ENCODE peak calls at places on chromosomes 4 and X, in four cellular contexts. One of them, this sample, is unnamed.

GRCh38 chrX:48468693-48469691 is 1.1 kb downstream of the SLC38A5 start:
- DNase-seq in HepG2: no peak
- DNase-seq in GM12891: no peak
- DNase-seq in GM12892: no peak
- DNase-seq in this sample: no peak

GRCh38 chrX:43949669-43950068 is 23.5 kb downstream of the NDP start:
- DNase-seq in GM12892: no peak
- DNase-seq in HepG2: peak
- DNase-seq in GM12891: no peak
- DNase-seq in this sample: no peak

GRCh38 chr4:108742451-108742850 is 20.4 kb downstream of the ETNPPL start:
- DNase-seq in HepG2: no peak
- DNase-seq in GM12891: no peak
- DNase-seq in GM12892: no peak
- DNase-seq in this sample: no peak

GRCh38 chr4:119284876-119285611 is 36.9 kb downstream of the FABP2 start:
- DNase-seq in HepG2: no peak
- DNase-seq in GM12892: no peak
- DNase-seq in GM12891: no peak
- DNase-seq in this sample: no peak

GRCh38 chrX:151680805-151681204 is 14.5 kb upstream of the PRRG3 start:
- DNase-seq in GM12891: peak
- DNase-seq in GM12892: no peak
- DNase-seq in HepG2: peak
- DNase-seq in this sample: peak

GRCh38 chr4:185541251-185541671 is 6.0 kb upstream of the PDLIM3 start:
- DNase-seq in GM12891: no peak
- DNase-seq in GM12892: no peak
- DNase-seq in HepG2: no peak
- DNase-seq in this sample: no peak

GRCh38 chr4:185392156-185392555 is 3.6 kb downstream of the LRP2BP start:
- DNase-seq in GM12891: no peak
- DNase-seq in HepG2: no peak
- DNase-seq in GM12892: no peak
- DNase-seq in this sample: no peak

GRCh38 chrX:30995060-30995700 is 76.7 kb downstream of the FTHL17 start:
- DNase-seq in HepG2: peak
- DNase-seq in GM12891: no peak
- DNase-seq in GM12892: no peak
- DNase-seq in this sample: no peak

GRCh38 chr4:166318810-166319525 is 445.9 kb downstream of the TLL1 start:
- DNase-seq in GM12891: no peak
- DNase-seq in GM12892: no peak
- DNase-seq in HepG2: no peak
- DNase-seq in this sample: no peak

GRCh38 chr4:94665500-94666398 is 92.0 kb upstream of the BMPR1B start:
- DNase-seq in HepG2: no peak
- DNase-seq in GM12891: no peak
- DNase-seq in GM12892: no peak
- DNase-seq in this sample: no peak

GRCh38 chr4:151524610-151525009 is 115.6 kb downstream of the FHIP1A start:
- DNase-seq in GM12891: no peak
- DNase-seq in GM12892: no peak
- DNase-seq in HepG2: no peak
- DNase-seq in this sample: no peak

GRCh38 chrX:95318882-95319281 is 1365.8 kb upstream of the DIAPH2 start:
- DNase-seq in GM12892: no peak
- DNase-seq in HepG2: peak
- DNase-seq in GM12891: no peak
- DNase-seq in this sample: peak

GRCh38 chr4:87060957-87061356 is 126.1 kb downstream of the AFF1 start:
- DNase-seq in GM12891: no peak
- DNase-seq in GM12892: no peak
- DNase-seq in HepG2: no peak
- DNase-seq in this sample: no peak
- TF ChIP-seq TAF1 in GM12891: no peak
- TF ChIP-seq TAF1 in GM12892: no peak
- TF ChIP-seq TAF1 in HepG2: no peak
- TF ChIP-seq TAF1 in this sample: no peak

GRCh38 chr4:100879471-100879870 is 361.6 kb upstream of the EMCN start:
- DNase-seq in GM12892: no peak
- DNase-seq in GM12891: no peak
- DNase-seq in HepG2: no peak
- DNase-seq in this sample: no peak
- TF ChIP-seq TAF1 in GM12892: no peak
- TF ChIP-seq TAF1 in GM12891: no peak
- TF ChIP-seq TAF1 in HepG2: no peak
- TF ChIP-seq TAF1 in this sample: no peak

GRCh38 chr4:76215120-76215519 is 1.5 kb upstream of the SCARB2 start:
- DNase-seq in HepG2: no peak
- DNase-seq in GM12891: no peak
- DNase-seq in GM12892: no peak
- DNase-seq in this sample: no peak

GRCh38 chr4:76216521-76216920 is 2.9 kb upstream of the SCARB2 start:
- DNase-seq in HepG2: no peak
- DNase-seq in GM12892: no peak
- DNase-seq in GM12891: no peak
- DNase-seq in this sample: no peak

GRCh38 chr4:76224193-76224592 is 10.6 kb upstream of the SCARB2 start:
- DNase-seq in GM12892: no peak
- DNase-seq in HepG2: no peak
- DNase-seq in GM12891: no peak
- DNase-seq in this sample: no peak

GRCh38 chr4:76216975-76217814 is 3.6 kb upstream of the SCARB2 start:
- DNase-seq in HepG2: no peak
- DNase-seq in GM12891: no peak
- DNase-seq in GM12892: no peak
- DNase-seq in this sample: no peak

DNA sequence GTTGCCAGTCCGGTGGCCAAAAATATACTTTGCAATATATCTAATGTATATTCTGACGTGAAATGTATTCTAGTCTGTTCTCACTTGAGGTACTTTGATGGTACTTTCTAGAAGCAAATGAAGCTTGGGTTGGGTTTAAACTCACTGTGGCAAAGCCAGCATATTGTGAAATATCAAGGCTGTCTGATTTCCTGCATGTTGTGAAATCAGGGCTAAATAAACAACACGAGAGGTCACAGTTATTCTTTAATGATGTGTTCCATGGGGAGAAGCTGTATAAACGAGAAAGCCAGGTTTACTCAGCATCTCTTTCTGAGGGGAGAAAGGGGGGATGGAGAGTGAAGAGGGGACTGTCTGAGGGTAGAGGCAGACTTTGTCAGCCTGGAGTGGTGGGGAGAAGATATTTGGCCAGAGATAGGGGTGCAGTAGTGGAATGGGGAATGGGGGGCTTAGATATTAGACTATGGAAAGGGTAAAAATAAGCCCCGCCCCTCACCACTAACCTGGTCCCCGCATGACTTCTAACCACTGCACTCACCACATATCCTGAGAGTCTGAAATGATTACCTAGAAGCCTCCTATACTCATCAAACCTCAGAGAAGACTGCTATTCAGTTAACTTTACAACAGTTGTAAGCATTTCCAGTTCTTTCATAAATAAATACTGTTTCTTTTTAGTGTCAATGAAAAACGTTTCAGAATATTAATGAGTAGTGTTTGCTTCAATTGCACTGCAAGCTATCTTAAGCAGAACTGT is 5.9 kb upstream of the SCARB2 start:
- DNase-seq in HepG2: peak
- DNase-seq in GM12892: no peak
- DNase-seq in GM12891: no peak
- DNase-seq in this sample: no peak
- TF ChIP-seq TAF1 in HepG2: no peak
- TF ChIP-seq TAF1 in GM12892: no peak
- TF ChIP-seq TAF1 in GM12891: no peak
- TF ChIP-seq TAF1 in this sample: no peak

DNA sequence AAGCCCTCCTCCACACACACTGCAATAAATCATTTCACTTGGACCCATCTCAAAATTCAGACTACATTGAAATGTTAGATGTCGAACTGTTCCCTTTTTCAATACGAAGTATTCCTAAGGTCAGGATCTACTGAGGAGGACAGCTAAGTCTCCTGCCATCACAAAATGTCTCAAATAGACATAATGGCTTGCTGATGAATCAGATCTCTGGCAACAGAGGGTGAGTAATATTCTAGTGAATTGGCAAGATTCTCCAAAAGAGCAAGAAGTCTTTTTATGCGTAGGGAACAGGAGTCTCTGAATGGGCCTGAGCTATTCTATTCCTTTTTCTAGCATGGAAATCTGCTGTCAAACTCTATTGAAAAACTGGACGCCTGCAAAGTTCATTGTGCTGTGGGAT is 145.4 kb downstream of the FNIP2 start:
- DNase-seq in GM12892: no peak
- DNase-seq in GM12891: no peak
- DNase-seq in HepG2: no peak
- DNase-seq in this sample: no peak
- TF ChIP-seq TAF1 in GM12892: no peak
- TF ChIP-seq TAF1 in GM12891: no peak
- TF ChIP-seq TAF1 in HepG2: no peak
- TF ChIP-seq TAF1 in this sample: no peak

GRCh38 chr4:146545102-146545501 is 23.4 kb upstream of the SLC10A7 start:
- DNase-seq in HepG2: peak
- DNase-seq in GM12892: no peak
- DNase-seq in GM12891: no peak
- DNase-seq in this sample: peak
- TF ChIP-seq TAF1 in HepG2: no peak
- TF ChIP-seq TAF1 in GM12892: no peak
- TF ChIP-seq TAF1 in GM12891: no peak
- TF ChIP-seq TAF1 in this sample: no peak

DNA sequence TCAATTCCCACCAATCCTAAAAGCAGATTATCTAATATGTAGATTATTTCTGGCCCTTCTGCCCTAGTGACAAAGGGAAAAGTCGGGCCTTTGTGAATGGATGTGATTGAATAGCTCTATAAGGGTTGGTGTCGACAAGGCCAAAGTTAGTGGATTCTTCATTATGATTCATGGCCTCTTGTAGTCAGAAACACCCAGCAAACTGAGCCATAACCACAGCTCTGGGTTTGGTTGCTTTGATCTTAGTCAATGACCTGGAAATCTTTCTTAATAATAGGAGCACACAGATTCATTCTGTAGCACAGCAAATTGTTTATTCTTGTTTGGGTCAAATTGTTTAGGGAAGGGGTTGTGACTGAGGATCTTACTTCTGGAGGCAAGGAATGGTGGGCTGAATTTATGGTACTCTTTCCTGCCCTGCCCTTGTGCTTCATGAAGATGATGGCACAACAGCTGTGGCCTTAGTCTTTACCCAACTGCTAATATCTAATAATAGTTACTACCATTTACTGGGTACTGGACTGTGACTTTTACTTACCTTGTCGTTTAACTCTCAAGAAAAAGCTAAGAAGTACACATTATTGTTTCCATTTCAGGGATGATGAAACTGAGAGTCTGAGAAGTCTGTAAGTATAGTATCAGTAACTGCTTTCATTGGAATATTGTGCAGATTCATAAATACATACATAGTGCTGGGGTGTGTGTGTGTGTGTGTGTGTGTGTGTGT is 74.0 kb downstream of the AFF2 start:
- DNase-seq in GM12892: no peak
- DNase-seq in HepG2: no peak
- DNase-seq in GM12891: no peak
- DNase-seq in this sample: no peak
- TF ChIP-seq TAF1 in GM12892: no peak
- TF ChIP-seq TAF1 in HepG2: no peak
- TF ChIP-seq TAF1 in GM12891: no peak
- TF ChIP-seq TAF1 in this sample: no peak

GRCh38 chrX:10175317-10175871 is 18.6 kb downstream of the CLCN4 start:
- DNase-seq in HepG2: no peak
- DNase-seq in GM12891: no peak
- DNase-seq in GM12892: no peak
- DNase-seq in this sample: no peak
- TF ChIP-seq TAF1 in HepG2: no peak
- TF ChIP-seq TAF1 in GM12891: no peak
- TF ChIP-seq TAF1 in GM12892: no peak
- TF ChIP-seq TAF1 in this sample: no peak

GRCh38 chr4:74044676-74045075 is 6.2 kb upstream of the CXCL3 start:
- DNase-seq in GM12891: no peak
- DNase-seq in HepG2: no peak
- DNase-seq in GM12892: no peak
- DNase-seq in this sample: no peak
- TF ChIP-seq TAF1 in GM12891: no peak
- TF ChIP-seq TAF1 in HepG2: no peak
- TF ChIP-seq TAF1 in GM12892: no peak
- TF ChIP-seq TAF1 in this sample: no peak

GRCh38 chr4:112905728-112906127 is 143.7 kb upstream of the ANK2 start:
- DNase-seq in HepG2: no peak
- DNase-seq in GM12891: no peak
- DNase-seq in GM12892: no peak
- DNase-seq in this sample: no peak
- TF ChIP-seq TAF1 in HepG2: no peak
- TF ChIP-seq TAF1 in GM12891: no peak
- TF ChIP-seq TAF1 in GM12892: no peak
- TF ChIP-seq TAF1 in this sample: no peak

DNA sequence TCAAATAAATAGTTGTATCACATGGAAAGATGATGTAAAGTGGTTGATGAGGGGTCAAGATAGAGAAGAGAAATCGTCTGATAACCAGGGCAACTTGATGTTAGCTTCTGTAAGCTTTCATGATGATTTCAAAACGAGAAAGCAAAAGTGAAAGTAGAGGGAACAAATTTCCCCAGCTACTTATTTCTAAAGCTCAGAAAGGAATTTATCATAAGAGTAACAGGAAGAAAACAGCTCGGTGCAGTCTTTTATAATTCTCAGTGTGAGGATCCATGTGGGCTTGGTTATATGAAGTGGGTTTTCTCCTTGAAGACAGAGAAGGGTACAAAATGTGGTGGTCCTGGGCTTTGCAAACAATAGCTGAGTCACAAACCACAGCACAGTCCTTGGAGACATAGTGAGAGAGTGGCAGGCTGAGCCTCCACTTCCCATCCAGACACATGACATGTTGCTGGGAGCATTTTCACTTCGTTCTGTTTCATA is 32.1 kb upstream of the GLRA2 start:
- DNase-seq in HepG2: no peak
- DNase-seq in GM12892: no peak
- DNase-seq in GM12891: no peak
- DNase-seq in this sample: no peak
- TF ChIP-seq TAF1 in HepG2: no peak
- TF ChIP-seq TAF1 in GM12892: no peak
- TF ChIP-seq TAF1 in GM12891: no peak
- TF ChIP-seq TAF1 in this sample: no peak

This sample was measured in SK-N-SH.